ENCODE peak calls at places on chromosome 1, in ten cellular contexts. I is fibroblast of lung; C is EL; N is HS-27A; Q is effector CD8-positive, alpha-beta T cell; F is dorsolateral prefrontal cortex; U is cardiac fibroblast; M is heart right ventricle; H is stimulated activated CD4-positive, alpha-beta T cell treated with anti-CD3 and anti-CD28 coated beads, TNF-alpha, amount 100 ng/mL, for 1 hour; L is HT1080. S is an unnamed sample.

GRCh38 chr1:6872573-6873261 is 87.5 kb downstream of the CAMTA1 start:
- DNase-seq in I (peak), C (no peak), N (no peak), Q (no peak), F (no peak), U (peak), M (no peak), H (no peak), L (no peak), S (no peak)

GRCh38 chr1:88684482-88685238 is 587 bp downstream of the PKN2 start:
- DNase-seq in I (peak), C (peak), N (peak), Q (peak), F (peak), U (peak), M (peak), H (no peak), L (peak), S (peak)

GRCh38 chr1:6144175-6144574 is 35.9 kb downstream of the CHD5 start:
- DNase-seq in I (no peak), C (no peak), N (no peak), Q (no peak), F (peak), U (no peak), M (no peak), H (no peak), L (no peak), S (no peak)

GRCh38 chr1:157992031-157992568 is 1.3 kb upstream of the KIRREL1 start:
- DNase-seq in I (peak), C (peak), N (no peak), Q (no peak), F (no peak), U (peak), M (peak), H (no peak), L (peak), S (peak)

GRCh38 chr1:178959543-178960460 is 65.9 kb upstream of the FAM20B start:
- DNase-seq in I (no peak), C (no peak), N (no peak), Q (no peak), F (no peak), U (no peak), M (no peak), H (no peak), L (no peak), S (no peak)

GRCh38 chr1:207868769-207869721 is 41.9 kb downstream of the CD34 start:
- DNase-seq in I (peak), C (peak), N (no peak), Q (peak), F (peak), U (peak), M (peak), H (no peak), L (peak), S (peak)

GRCh38 chr1:60573726-60574409 is 500.3 kb upstream of the C1orf87 start:
- DNase-seq in I (peak), C (peak), N (no peak), Q (no peak), F (no peak), U (peak), M (no peak), H (no peak), L (peak), S (no peak)

GRCh38 chr1:61162513-61163274 is 80.3 kb downstream of the NFIA start:
- DNase-seq in I (no peak), C (no peak), N (no peak), Q (no peak), F (no peak), U (no peak), M (no peak), H (no peak), L (no peak), S (no peak)

GRCh38 chr1:9151326-9151860 is 22.5 kb upstream of the GPR157 start:
- DNase-seq in I (peak), C (no peak), N (no peak), Q (no peak), F (no peak), U (no peak), M (peak), H (no peak), L (no peak), S (no peak)

GRCh38 chr1:154263465-154264332 is 8.7 kb upstream of the HAX1 start:
- DNase-seq in I (no peak), C (no peak), N (no peak), Q (no peak), F (no peak), U (no peak), M (no peak), H (no peak), L (no peak), S (no peak)

GRCh38 chr1:196063307-196063706 is 544.9 kb downstream of the KCNT2 start:
- DNase-seq in I (peak), C (peak), N (peak), Q (no peak), F (no peak), U (peak), M (no peak), H (no peak), L (no peak), S (no peak)

GRCh38 chr1:10874351-10874750 is 77.9 kb upstream of the CASZ1 start:
- DNase-seq in I (no peak), C (no peak), N (no peak), Q (no peak), F (no peak), U (no peak), M (no peak), H (no peak), L (no peak), S (no peak)

GRCh38 chr1:160206421-160207117 is 1.4 kb downstream of the PEA15 start:
- DNase-seq in I (peak), C (peak), N (peak), Q (no peak), F (no peak), U (peak), M (no peak), H (no peak), L (peak), S (no peak)